ENCODE peak calls at places on chromosomes 1 and 21, in nine cellular contexts. T is stomach; D is upper lobe of left lung; V is body of pancreas; M is naive thymus-derived CD4-positive, alpha-beta T cell; B is heart left ventricle; C is Peyer's patch; R is HAP-1; Q is tibial nerve. U is an unnamed sample.

GRCh38 chr21:35020446-35020845 is 28.7 kb downstream of the RUNX1 start:
- DNase-seq in D (no peak), V (no peak), C (peak; percentile 35), B (no peak), R (no peak), T (no peak), Q (no peak), M (no peak), U (no peak)

GRCh38 chr1:178126790-178127189 is 32.9 kb downstream of the RASAL2 start:
- DNase-seq in T (no peak), Q (no peak), R (no peak), D (no peak), V (no peak), M (no peak), C (no peak), B (no peak), U (no peak)

GRCh38 chr1:52632732-52633290 is at the start of gene SHISAL2A:
- DNase-seq in D (peak; percentile 91), M (peak; percentile 55), V (peak; percentile 34), T (peak; percentile 41), Q (no peak), R (no peak), C (peak; percentile 77), B (peak; percentile 32), U (peak; percentile 53)

GRCh38 chr1:48920741-48921330 is 144.1 kb upstream of the BEND5 start:
- DNase-seq in V (no peak), B (no peak), D (no peak), C (no peak), R (no peak), T (no peak), Q (no peak), M (no peak), U (no peak)

GRCh38 chr1:157124855-157125254 is 13.3 kb downstream of the ETV3 start:
- DNase-seq in V (no peak), C (no peak), T (no peak), M (no peak), R (no peak), B (no peak), D (no peak), Q (no peak), U (no peak)

GRCh38 chr1:243734311-243734700 is 115.7 kb downstream of the AKT3 start:
- DNase-seq in B (no peak), Q (no peak), T (no peak), C (no peak), V (no peak), M (no peak), R (no peak), D (no peak), U (no peak)

GRCh38 chr1:54570161-54570560 is 22.1 kb downstream of the ACOT11 start:
- DNase-seq in R (no peak), T (no peak), B (no peak), V (no peak), D (no peak), M (no peak), C (no peak), Q (no peak), U (no peak)

GRCh38 chr1:159056069-159056698 is 20.4 kb downstream of the AIM2 start:
- DNase-seq in V (no peak), D (no peak), Q (no peak), M (no peak), T (no peak), C (no peak), R (no peak), B (no peak), U (no peak)

GRCh38 chr1:230636575-230637163 is 5.6 kb upstream of the COG2 start:
- DNase-seq in D (no peak), V (no peak), Q (no peak), T (no peak), B (no peak), R (no peak), C (no peak), M (no peak), U (no peak)

GRCh38 chr1:81936838-81937237 is 136.1 kb downstream of the ADGRL2 start:
- DNase-seq in R (no peak), Q (no peak), V (no peak), B (no peak), T (no peak), C (no peak), D (no peak), M (no peak), U (no peak)

GRCh38 chr21:25871566-25871965 is 136.8 kb downstream of the GABPA start:
- DNase-seq in T (no peak), M (no peak), B (no peak), D (no peak), C (no peak), Q (no peak), R (no peak), V (no peak), U (no peak)

GRCh38 chr1:235156265-235156664 is 4.8 kb downstream of the RBM34 start:
- DNase-seq in B (no peak), Q (no peak), T (no peak), C (no peak), D (no peak), R (no peak), M (no peak), V (no peak), U (no peak)

GRCh38 chr1:1542766-1543705 is 2.6 kb upstream of the TMEM240 start:
- DNase-seq in R (no peak), T (no peak), V (peak; percentile 30), Q (no peak), M (no peak), B (no peak), C (no peak), D (peak; percentile 72), U (no peak)

GRCh38 chr1:41382531-41383090 is 21.4 kb downstream of the FOXO6 start:
- DNase-seq in Q (peak; percentile 51), R (no peak), D (peak; percentile 91), B (peak; percentile 63), V (peak; percentile 59), T (peak; percentile 59), C (no peak), M (no peak), U (no peak)

GRCh38 chr1:242059976-242060375 is 61.1 kb upstream of the MAP1LC3C start:
- DNase-seq in T (no peak), M (no peak), V (no peak), R (no peak), Q (no peak), C (no peak), D (no peak), B (no peak), U (no peak)
- H3K9me3 ChIP-seq in T (no peaks in the 10 kb centered on the region), M (no peaks in the 10 kb centered on the region), V (no peaks in the 10 kb centered on the region), R (no peaks in the 10 kb centered on the region), Q (no peaks in the 10 kb centered on the region), C (no peaks in the 10 kb centered on the region), D (no peaks in the 10 kb centered on the region), B (no peaks in the 10 kb centered on the region), U (no peaks in the 10 kb centered on the region)

DNA sequence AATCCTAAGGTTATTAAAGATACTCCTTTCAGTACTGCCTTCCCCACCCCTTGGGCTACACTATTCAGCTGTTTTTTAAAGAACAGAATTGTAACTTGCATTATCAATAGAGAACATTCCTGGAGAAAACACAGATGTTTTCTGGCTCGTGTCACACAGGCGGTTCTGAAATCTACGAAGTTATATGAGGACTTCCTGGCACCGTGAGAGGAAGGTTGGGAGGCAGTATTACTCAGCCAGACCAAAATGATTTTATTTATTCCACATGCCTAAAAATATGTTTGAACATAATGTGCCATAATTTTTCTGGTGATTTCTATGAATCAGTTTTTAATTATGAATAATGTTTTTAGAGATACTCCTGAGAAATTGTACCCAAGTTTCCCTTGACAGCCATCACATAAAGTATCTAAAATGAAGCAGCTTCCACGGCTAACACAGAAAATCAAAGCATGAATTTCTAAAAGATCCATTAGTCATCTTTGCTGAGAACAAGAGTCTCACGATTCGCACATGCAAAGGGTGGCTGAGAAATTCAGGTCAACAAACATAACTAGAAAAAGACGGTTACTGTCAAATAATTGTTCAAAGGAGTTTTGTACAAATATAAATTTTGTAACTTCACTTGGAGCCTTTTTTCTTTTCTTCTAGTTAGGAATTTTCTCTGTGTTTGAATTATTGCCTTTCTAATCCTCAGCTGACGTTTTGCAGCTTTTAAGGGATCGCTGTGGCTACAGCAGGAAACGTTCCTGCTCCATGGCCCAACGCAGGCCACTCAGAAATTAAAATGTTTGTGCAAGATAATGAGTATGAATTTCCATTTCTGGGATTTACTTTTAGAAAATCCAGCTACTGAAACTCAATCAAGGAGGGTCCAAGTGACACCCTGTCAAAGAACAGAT is 8.0 kb upstream of the SIM2 start:
- DNase-seq in M (no peak), Q (no peak), B (no peak), T (no peak), D (no peak), R (no peak), C (no peak), V (no peak), U (no peak)
- H3K9me3 ChIP-seq in M (no peaks in the 10 kb centered on the region), Q (no peaks in the 10 kb centered on the region), B (no peaks in the 10 kb centered on the region), T (no peaks in the 10 kb centered on the region), D (no peaks in the 10 kb centered on the region), R (peaks cover 15% of the 10 kb centered on the region), C (no peaks in the 10 kb centered on the region), V (no peaks in the 10 kb centered on the region), U (no peaks in the 10 kb centered on the region)

DNA sequence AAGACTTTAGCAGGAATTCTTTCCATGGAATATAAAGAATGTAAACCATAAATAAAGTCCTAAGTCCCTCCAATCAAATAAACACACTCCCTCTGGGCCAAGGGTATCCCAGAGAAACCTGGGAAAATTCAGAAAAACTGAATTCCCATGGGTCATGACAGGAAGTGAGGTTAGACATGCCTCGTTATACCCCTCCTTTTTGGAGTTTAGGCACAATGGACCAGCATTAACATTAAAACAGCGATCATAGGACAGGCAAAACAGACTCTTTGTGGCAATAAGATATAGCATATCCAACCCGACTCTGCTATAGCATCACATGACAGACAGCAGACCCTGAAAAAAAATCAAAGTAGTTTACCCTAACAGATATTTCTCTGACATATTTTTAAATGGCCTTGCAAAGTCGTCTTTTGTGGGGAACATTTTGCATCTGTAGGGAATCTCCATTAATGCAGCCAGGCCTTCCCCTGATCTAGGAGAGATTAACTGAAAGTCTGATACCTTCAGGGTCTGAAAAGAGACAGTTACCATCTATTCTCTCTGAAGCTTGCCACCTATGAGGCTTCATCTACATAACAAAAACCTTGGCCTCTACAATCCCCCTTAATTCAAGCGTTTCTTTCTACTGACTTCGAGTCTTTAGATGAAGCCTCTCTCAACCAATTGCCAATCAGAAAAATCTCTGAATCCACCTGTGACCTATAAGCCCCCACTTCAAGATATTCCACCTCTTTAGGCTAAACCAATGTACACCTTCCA is 143.0 kb upstream of the KCNK1 start:
- DNase-seq in V (no peak), T (no peak), R (peak; percentile 52), M (no peak), B (no peak), Q (no peak), C (no peak), D (no peak), U (no peak)
- H3K9me3 ChIP-seq in V (no peaks in the 10 kb centered on the region), T (peaks cover 14% of the 10 kb centered on the region), R (peaks cover 6% of the 10 kb centered on the region), M (no peaks in the 10 kb centered on the region), B (no peaks in the 10 kb centered on the region), Q (peaks cover 3% of the 10 kb centered on the region), C (no peaks in the 10 kb centered on the region), D (no peaks in the 10 kb centered on the region), U (no peaks in the 10 kb centered on the region)

GRCh38 chr1:238499036-238499435 is 608.3 kb upstream of the ZP4 start:
- DNase-seq in D (no peak), C (no peak), B (no peak), R (no peak), V (no peak), T (no peak), M (no peak), Q (no peak), U (no peak)

DNA sequence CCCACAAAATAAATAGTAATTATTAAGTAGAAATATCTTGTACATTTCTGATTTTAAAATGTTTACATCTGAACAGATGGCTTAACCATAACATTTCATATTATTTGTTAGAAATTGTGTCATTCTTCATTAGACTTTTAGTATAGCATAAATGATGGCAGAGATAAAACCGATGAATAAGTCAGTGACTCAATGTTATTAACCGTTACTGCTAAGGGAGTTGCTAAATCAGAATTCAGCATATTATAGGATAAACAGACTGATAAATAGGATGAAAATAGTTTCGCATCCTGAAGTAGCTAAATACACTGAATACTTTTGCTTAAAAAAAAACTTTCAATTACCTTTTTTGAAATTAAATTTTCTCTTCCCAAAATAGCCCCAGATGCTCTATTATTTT is 610.6 kb upstream of the ZP4 start:
- DNase-seq in Q (no peak), B (no peak), T (no peak), M (no peak), D (no peak), V (no peak), C (no peak), R (no peak), U (no peak)
- H3K9me3 ChIP-seq in Q (no peaks in the 10 kb centered on the region), B (no peaks in the 10 kb centered on the region), T (no peaks in the 10 kb centered on the region), M (no peaks in the 10 kb centered on the region), D (no peaks in the 10 kb centered on the region), V (no peaks in the 10 kb centered on the region), C (no peaks in the 10 kb centered on the region), R (no peaks in the 10 kb centered on the region), U (no peaks in the 10 kb centered on the region)